ENCODE peak calls at places on chromosomes 12 and 14, in seven cellular contexts. One of them, this sample, is unnamed.

GRCh38 chr12:15886372-15887042 is 4.3 kb downstream of the STRAP start:
- DNase-seq in endodermal cell: no peak
- DNase-seq in psoas muscle: no peak
- DNase-seq in right atrium auricular region: no peak
- DNase-seq in tibial nerve: no peak
- DNase-seq in mammary epithelial cell: no peak
- DNase-seq in fibroblast of lung: peak; percentile 53
- DNase-seq in this sample: peak; percentile 55

GRCh38 chr14:44846232-44846824 is 115.4 kb downstream of the KLHL28 start:
- DNase-seq in fibroblast of lung: peak; percentile 21
- DNase-seq in endodermal cell: no peak
- DNase-seq in psoas muscle: no peak
- DNase-seq in right atrium auricular region: no peak
- DNase-seq in mammary epithelial cell: peak; percentile 20
- DNase-seq in tibial nerve: peak; percentile 8
- DNase-seq in this sample: peak; percentile 40

GRCh38 chr12:47312794-47313426 is 233.2 kb upstream of the AMIGO2 start:
- DNase-seq in right atrium auricular region: no peak
- DNase-seq in mammary epithelial cell: no peak
- DNase-seq in tibial nerve: no peak
- DNase-seq in fibroblast of lung: no peak
- DNase-seq in endodermal cell: no peak
- DNase-seq in psoas muscle: no peak
- DNase-seq in this sample: no peak

GRCh38 chr14:89720076-89720687 is 234.3 kb downstream of the EFCAB11 start:
- DNase-seq in endodermal cell: no peak
- DNase-seq in fibroblast of lung: no peak
- DNase-seq in mammary epithelial cell: no peak
- DNase-seq in tibial nerve: no peak
- DNase-seq in psoas muscle: no peak
- DNase-seq in right atrium auricular region: no peak
- DNase-seq in this sample: no peak

GRCh38 chr12:93441111-93441616 is 583 bp downstream of the UBE2N start:
- DNase-seq in endodermal cell: no peak
- DNase-seq in right atrium auricular region: no peak
- DNase-seq in psoas muscle: peak; percentile 65
- DNase-seq in mammary epithelial cell: no peak
- DNase-seq in tibial nerve: peak; percentile 4
- DNase-seq in fibroblast of lung: peak; percentile 22
- DNase-seq in this sample: peak; percentile 9

GRCh38 chr14:102293784-102294183 is 11.2 kb downstream of the MOK start:
- DNase-seq in endodermal cell: no peak
- DNase-seq in psoas muscle: no peak
- DNase-seq in mammary epithelial cell: peak; percentile 56
- DNase-seq in right atrium auricular region: no peak
- DNase-seq in fibroblast of lung: peak; percentile 77
- DNase-seq in tibial nerve: no peak
- DNase-seq in this sample: peak; percentile 68

GRCh38 chr14:64714432-64715025 is 10.3 kb downstream of the PLEKHG3 start:
- DNase-seq in endodermal cell: peak; percentile 29
- DNase-seq in right atrium auricular region: no peak
- DNase-seq in psoas muscle: no peak
- DNase-seq in mammary epithelial cell: no peak
- DNase-seq in fibroblast of lung: no peak
- DNase-seq in tibial nerve: no peak
- DNase-seq in this sample: no peak

GRCh38 chr12:106108187-106108816 is 30.5 kb downstream of the NUAK1 start:
- DNase-seq in right atrium auricular region: no peak
- DNase-seq in mammary epithelial cell: no peak
- DNase-seq in tibial nerve: no peak
- DNase-seq in endodermal cell: peak; percentile 86
- DNase-seq in psoas muscle: no peak
- DNase-seq in fibroblast of lung: peak; percentile 88
- DNase-seq in this sample: peak; percentile 73

GRCh38 chr12:12606793-12607589 is 4.7 kb upstream of the CREBL2 start:
- DNase-seq in psoas muscle: no peak
- DNase-seq in fibroblast of lung: peak; percentile 92
- DNase-seq in endodermal cell: no peak
- DNase-seq in right atrium auricular region: no peak
- DNase-seq in tibial nerve: no peak
- DNase-seq in mammary epithelial cell: peak; percentile 89
- DNase-seq in this sample: peak; percentile 83

GRCh38 chr14:99194136-99194535 is 77.9 kb downstream of the BCL11B start:
- DNase-seq in fibroblast of lung: no peak
- DNase-seq in right atrium auricular region: no peak
- DNase-seq in tibial nerve: no peak
- DNase-seq in mammary epithelial cell: no peak
- DNase-seq in endodermal cell: no peak
- DNase-seq in psoas muscle: no peak
- DNase-seq in this sample: no peak

GRCh38 chr12:121036810-121037326 is 2.2 kb downstream of the OASL start:
- DNase-seq in fibroblast of lung: peak; percentile 83
- DNase-seq in right atrium auricular region: no peak
- DNase-seq in endodermal cell: no peak
- DNase-seq in psoas muscle: no peak
- DNase-seq in tibial nerve: no peak
- DNase-seq in mammary epithelial cell: peak; percentile 85
- DNase-seq in this sample: peak; percentile 29

GRCh38 chr12:53935562-53936341 is 2.9 kb upstream of the HOXC13 start:
- DNase-seq in tibial nerve: no peak
- DNase-seq in fibroblast of lung: no peak
- DNase-seq in psoas muscle: no peak
- DNase-seq in mammary epithelial cell: no peak
- DNase-seq in endodermal cell: peak; percentile 70
- DNase-seq in right atrium auricular region: no peak
- DNase-seq in this sample: no peak

GRCh38 chr14:100645200-100645985 is 58.2 kb upstream of the BEGAIN start:
- DNase-seq in tibial nerve: peak; percentile 96
- DNase-seq in psoas muscle: peak; percentile 82
- DNase-seq in right atrium auricular region: peak; percentile 86
- DNase-seq in mammary epithelial cell: peak; percentile 70
- DNase-seq in fibroblast of lung: peak; percentile 78
- DNase-seq in endodermal cell: peak; percentile 97
- DNase-seq in this sample: peak; percentile 81

GRCh38 chr12:111482464-111482863 is 76.7 kb downstream of the SH2B3 start:
- DNase-seq in right atrium auricular region: no peak
- DNase-seq in endodermal cell: no peak
- DNase-seq in psoas muscle: no peak
- DNase-seq in tibial nerve: no peak
- DNase-seq in mammary epithelial cell: no peak
- DNase-seq in fibroblast of lung: no peak
- DNase-seq in this sample: no peak

GRCh38 chr12:47651368-47652254 is 54.2 kb downstream of the RPAP3 start:
- DNase-seq in mammary epithelial cell: peak; percentile 55
- DNase-seq in tibial nerve: peak; percentile 50
- DNase-seq in endodermal cell: peak; percentile 82
- DNase-seq in right atrium auricular region: peak; percentile 75
- DNase-seq in fibroblast of lung: peak; percentile 56
- DNase-seq in psoas muscle: peak; percentile 62
- DNase-seq in this sample: peak; percentile 68

GRCh38 chr14:105489607-105490317 is 1.3 kb upstream of the TEDC1 start:
- DNase-seq in mammary epithelial cell: peak; percentile 84
- DNase-seq in fibroblast of lung: peak; percentile 79
- DNase-seq in tibial nerve: peak; percentile 93
- DNase-seq in right atrium auricular region: peak; percentile 89
- DNase-seq in psoas muscle: peak; percentile 89
- DNase-seq in endodermal cell: peak; percentile 94
- DNase-seq in this sample: peak; percentile 86

GRCh38 chr14:105487986-105488777 is 1.5 kb downstream of the CRIP1 start:
- DNase-seq in psoas muscle: peak; percentile 53
- DNase-seq in mammary epithelial cell: no peak
- DNase-seq in tibial nerve: no peak
- DNase-seq in endodermal cell: no peak
- DNase-seq in fibroblast of lung: no peak
- DNase-seq in right atrium auricular region: peak; percentile 62
- DNase-seq in this sample: no peak

GRCh38 chr14:105487449-105487985 is 831 bp downstream of the CRIP1 start:
- DNase-seq in fibroblast of lung: no peak
- DNase-seq in psoas muscle: no peak
- DNase-seq in right atrium auricular region: peak; percentile 65
- DNase-seq in tibial nerve: no peak
- DNase-seq in mammary epithelial cell: no peak
- DNase-seq in endodermal cell: no peak
- DNase-seq in this sample: no peak

GRCh38 chr14:105490318-105490571 is 801 bp upstream of the TEDC1 start:
- DNase-seq in tibial nerve: no peak
- DNase-seq in mammary epithelial cell: no peak
- DNase-seq in fibroblast of lung: no peak
- DNase-seq in right atrium auricular region: no peak
- DNase-seq in endodermal cell: no peak
- DNase-seq in psoas muscle: no peak
- DNase-seq in this sample: no peak

GRCh38 chr14:105488781-105489606 is 2.1 kb upstream of the TEDC1 start:
- DNase-seq in endodermal cell: no peak
- DNase-seq in tibial nerve: no peak
- DNase-seq in fibroblast of lung: no peak
- DNase-seq in mammary epithelial cell: no peak
- DNase-seq in psoas muscle: peak; percentile 58
- DNase-seq in right atrium auricular region: peak; percentile 65
- DNase-seq in this sample: no peak
- H3K4me3 ChIP-seq in endodermal cell: peak overlapping the region; percentile 78
- H3K4me3 ChIP-seq in tibial nerve: peak overlapping the region; percentile 77
- H3K4me3 ChIP-seq in fibroblast of lung: no peak overlapping the region
- H3K4me3 ChIP-seq in mammary epithelial cell: no peak overlapping the region
- H3K4me3 ChIP-seq in psoas muscle: peak overlapping the region; percentile 75
- H3K4me3 ChIP-seq in right atrium auricular region: peak overlapping the region; percentile 62
- H3K4me3 ChIP-seq in this sample: no peak overlapping the region

DNA sequence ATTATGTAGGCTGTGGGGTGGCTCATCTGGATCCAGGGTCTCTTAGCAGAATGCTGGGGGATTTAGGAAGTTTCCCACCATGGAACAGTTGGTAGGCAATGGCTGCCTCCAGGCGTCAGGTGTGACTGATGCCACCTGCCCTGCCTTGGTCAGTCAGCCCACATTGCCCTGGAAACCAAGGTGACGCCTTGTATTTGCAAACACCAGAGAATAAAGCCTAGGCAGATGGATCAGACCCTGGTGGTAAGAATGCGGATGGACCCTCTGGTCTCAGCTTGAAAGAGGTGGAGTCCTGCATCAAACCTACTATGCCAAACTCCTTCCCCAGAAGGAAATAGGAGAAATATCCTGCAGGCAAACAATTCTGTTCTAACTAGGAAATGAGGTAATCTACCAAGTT is 38.2 kb downstream of the NCKAP5L start:
- DNase-seq in mammary epithelial cell: no peak
- DNase-seq in psoas muscle: no peak
- DNase-seq in right atrium auricular region: no peak
- DNase-seq in endodermal cell: peak; percentile 91
- DNase-seq in tibial nerve: no peak
- DNase-seq in fibroblast of lung: no peak
- DNase-seq in this sample: no peak
- TF ChIP-seq CTCF in mammary epithelial cell: no peak
- TF ChIP-seq CTCF in psoas muscle: no peak
- TF ChIP-seq CTCF in right atrium auricular region: no peak
- TF ChIP-seq CTCF in endodermal cell: peak; percentile 77
- TF ChIP-seq CTCF in tibial nerve: no peak
- TF ChIP-seq CTCF in fibroblast of lung: peak; percentile 4
- TF ChIP-seq CTCF in this sample: no peak

DNA sequence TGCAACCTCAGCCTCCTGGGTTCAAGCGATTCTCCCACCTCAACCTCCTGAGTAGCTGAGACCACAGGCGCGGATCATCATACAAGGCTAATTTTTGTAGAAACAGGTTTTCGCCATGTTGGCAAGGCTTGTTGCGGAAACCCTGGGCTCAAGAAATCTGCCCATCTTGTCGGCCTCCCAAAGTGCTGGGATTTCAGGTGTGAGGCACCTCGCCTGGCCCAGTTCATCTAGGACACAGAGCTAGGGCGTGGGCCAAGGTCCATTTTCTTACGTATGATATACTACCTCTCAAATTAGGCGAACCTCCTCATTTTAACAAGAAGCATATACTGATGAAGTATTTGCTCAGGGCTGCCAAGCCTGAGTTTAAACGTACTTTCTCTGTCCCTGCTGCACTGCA is 2.1 kb downstream of the RPS29 start:
- DNase-seq in mammary epithelial cell: no peak
- DNase-seq in fibroblast of lung: no peak
- DNase-seq in right atrium auricular region: no peak
- DNase-seq in endodermal cell: no peak
- DNase-seq in psoas muscle: no peak
- DNase-seq in tibial nerve: no peak
- DNase-seq in this sample: no peak
- H3K4me3 ChIP-seq in mammary epithelial cell: peak overlapping the region; percentile 99
- H3K4me3 ChIP-seq in fibroblast of lung: peak overlapping the region; percentile 95
- H3K4me3 ChIP-seq in right atrium auricular region: no peak overlapping the region
- H3K4me3 ChIP-seq in endodermal cell: peak overlapping the region; percentile 91
- H3K4me3 ChIP-seq in psoas muscle: peak overlapping the region; percentile 72
- H3K4me3 ChIP-seq in tibial nerve: no peak overlapping the region
- H3K4me3 ChIP-seq in this sample: peak overlapping the region; percentile 100

DNA sequence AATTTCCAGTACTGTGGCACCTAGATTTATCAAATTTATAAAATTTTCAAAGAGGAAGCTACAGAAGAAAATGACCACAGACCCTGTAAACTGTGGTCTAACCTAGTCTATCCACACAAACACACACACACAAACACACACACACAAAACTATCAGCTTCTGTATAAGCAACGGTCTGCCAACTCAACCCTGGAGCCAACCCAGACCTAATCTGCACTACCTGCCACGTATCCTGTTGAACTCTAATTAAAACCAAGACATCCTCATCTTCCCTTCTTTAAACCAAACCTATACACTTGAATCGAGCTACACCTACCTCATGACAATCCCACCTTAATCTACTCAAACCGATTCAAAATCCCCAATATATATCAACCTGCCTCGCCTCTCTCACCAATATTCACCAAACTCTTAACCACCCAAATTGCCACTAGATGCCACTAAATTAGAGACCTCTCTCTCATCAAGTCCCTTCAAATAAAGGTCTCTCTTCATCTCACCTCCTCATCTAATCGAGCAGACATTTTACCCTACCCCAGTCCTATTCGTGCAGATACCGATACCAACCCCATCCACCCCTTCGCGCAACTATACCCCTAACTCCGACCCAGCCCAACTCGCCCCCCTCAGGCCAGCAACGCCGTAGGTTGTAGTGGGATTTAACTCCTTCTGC is 807 bp downstream of the ACIN1 start:
- DNase-seq in mammary epithelial cell: peak; percentile 16
- DNase-seq in fibroblast of lung: no peak
- DNase-seq in psoas muscle: no peak
- DNase-seq in tibial nerve: no peak
- DNase-seq in right atrium auricular region: no peak
- DNase-seq in endodermal cell: no peak
- DNase-seq in this sample: no peak
- TF ChIP-seq CTCF in mammary epithelial cell: peak; percentile 16
- TF ChIP-seq CTCF in fibroblast of lung: peak; percentile 27
- TF ChIP-seq CTCF in psoas muscle: no peak
- TF ChIP-seq CTCF in tibial nerve: no peak
- TF ChIP-seq CTCF in right atrium auricular region: no peak
- TF ChIP-seq CTCF in endodermal cell: peak; percentile 54
- TF ChIP-seq CTCF in this sample: peak; percentile 32

DNA sequence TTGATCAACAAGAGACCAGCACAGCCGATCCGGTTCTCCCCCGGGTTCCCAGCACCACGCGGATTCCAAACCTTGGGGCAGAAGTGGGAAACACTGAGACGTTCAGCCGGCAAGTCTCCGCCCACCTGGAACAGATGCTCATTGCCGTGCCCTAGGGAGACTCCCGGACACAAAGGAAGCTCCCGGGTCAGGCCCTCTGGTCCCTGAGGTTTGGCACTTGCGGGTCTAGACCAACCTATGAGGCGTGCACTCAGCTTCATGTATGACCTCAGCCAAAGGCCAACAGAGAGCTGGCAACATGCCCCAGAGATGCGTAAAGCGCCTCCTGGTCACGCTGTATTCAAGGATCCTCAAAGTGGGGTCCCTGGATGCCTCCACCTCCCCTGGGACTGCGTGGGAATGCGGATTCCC is 2.5 kb downstream of the RIMBP2 start:
- DNase-seq in mammary epithelial cell: no peak
- DNase-seq in psoas muscle: no peak
- DNase-seq in right atrium auricular region: no peak
- DNase-seq in tibial nerve: no peak
- DNase-seq in fibroblast of lung: no peak
- DNase-seq in endodermal cell: peak; percentile 52
- DNase-seq in this sample: no peak
- H3K4me3 ChIP-seq in mammary epithelial cell: no peak overlapping the region
- H3K4me3 ChIP-seq in psoas muscle: peak overlapping the region; percentile 46
- H3K4me3 ChIP-seq in right atrium auricular region: no peak overlapping the region
- H3K4me3 ChIP-seq in tibial nerve: no peak overlapping the region
- H3K4me3 ChIP-seq in fibroblast of lung: no peak overlapping the region
- H3K4me3 ChIP-seq in endodermal cell: no peak overlapping the region
- H3K4me3 ChIP-seq in this sample: no peak overlapping the region